ENCODE peak calls at places on chromosomes 13 and 19, in four cellular contexts. S is GM23248, K is keratinocyte, Z is left ventricle myocardium inferior. C is an unnamed sample.

GRCh38 chr19:40742477-40742876 is 7.8 kb downstream of the ACTMAP start:
- DNase-seq in K (no peak), Z (no peak), S (no peak), C (no peak)

GRCh38 chr13:41995946-41996345 is 35.0 kb upstream of the VWA8 start:
- DNase-seq in K (no peak), S (peak; percentile 64), Z (no peak), C (no peak)

GRCh38 chr19:28505933-28506332 is 707.0 kb downstream of the UQCRFS1 start:
- DNase-seq in K (no peak), Z (no peak), S (no peak), C (no peak)

GRCh38 chr19:7328647-7329046 is 20.1 kb upstream of the ARHGEF18 start:
- DNase-seq in Z (no peak), K (no peak), S (no peak), C (no peak)

GRCh38 chr13:78979349-78979748 is 320.4 kb upstream of the OBI1 start:
- DNase-seq in Z (no peak), S (no peak), K (no peak), C (no peak)

GRCh38 chr19:55165952-55166529 is 372 bp downstream of the DNAAF3 start:
- DNase-seq in Z (peak; percentile 47), S (peak; percentile 87), K (no peak), C (no peak)

GRCh38 chr13:27353653-27354052 is 70.8 kb upstream of the GTF3A start:
- DNase-seq in K (no peak), S (no peak), Z (no peak), C (no peak)

GRCh38 chr19:3324405-3324856 is 42.0 kb upstream of the NFIC start:
- DNase-seq in Z (peak; percentile 53), K (no peak), S (no peak), C (peak; percentile 65)

GRCh38 chr13:74026753-74027152 is 107.5 kb downstream of the KLF12 start:
- DNase-seq in K (no peak), S (no peak), Z (no peak), C (no peak)

GRCh38 chr13:46926856-46927625 is 30.2 kb upstream of the HTR2A start:
- DNase-seq in S (peak; percentile 75), K (no peak), Z (no peak), C (no peak)

GRCh38 chr19:27777726-27778125 is 1435.2 kb downstream of the UQCRFS1 start:
- DNase-seq in K (no peak), Z (no peak), S (no peak), C (no peak)

GRCh38 chr19:30879225-30879624 is 470.0 kb downstream of the TSHZ3 start:
- DNase-seq in Z (no peak), K (no peak), S (no peak), C (no peak)

GRCh38 chr19:56120371-56121179 is 520 bp downstream of the ZNF787 start:
- DNase-seq in S (peak; percentile 89), Z (peak; percentile 83), K (no peak), C (peak; percentile 80)

GRCh38 chr19:52691737-52692136 is 43.1 kb downstream of the ZNF611 start:
- DNase-seq in Z (no peak), K (no peak), S (no peak), C (no peak)

GRCh38 chr19:35975608-35976214 is 19.3 kb upstream of the SDHAF1 start:
- DNase-seq in Z (no peak), K (no peak), S (peak; percentile 56), C (no peak)

GRCh38 chr19:54937926-54938325 is 9.4 kb downstream of the NLRP7 start:
- DNase-seq in K (no peak), S (no peak), Z (no peak), C (no peak)

GRCh38 chr19:49605605-49606004 is 14.6 kb downstream of the PRR12 start:
- DNase-seq in Z (no peak), K (no peak), S (no peak), C (no peak)

GRCh38 chr19:13717194-13717643 is 47.1 kb upstream of the MRI1 start:
- DNase-seq in S (no peak), K (no peak), Z (no peak), C (no peak)

GRCh38 chr13:102707465-102707864 is 12.6 kb upstream of the METTL21C start:
- DNase-seq in K (peak; percentile 90), Z (no peak), S (peak; percentile 85), C (no peak)

GRCh38 chr19:52922841-52923781 is at the start of gene ZNF888:
- DNase-seq in Z (peak; percentile 89), S (peak; percentile 94), K (peak; percentile 28), C (peak; percentile 90)

GRCh38 chr13:101556676-101557121 is 104.2 kb downstream of the ITGBL1 start:
- DNase-seq in K (no peak), Z (no peak), S (peak; percentile 92), C (no peak)

GRCh38 chr13:101490400-101491015 is 38.0 kb downstream of the ITGBL1 start:
- DNase-seq in K (no peak), S (peak; percentile 57), Z (no peak), C (no peak)

GRCh38 chr13:29527916-29528315 is 67.6 kb downstream of the SLC7A1 start:
- DNase-seq in Z (no peak), K (no peak), S (no peak), C (no peak)

GRCh38 chr13:32086791-32087441 is 55.3 kb downstream of the FRY start:
- DNase-seq in S (peak; percentile 7), K (no peak), Z (no peak), C (no peak)

GRCh38 chr13:67238277-67238859 is 8.2 kb upstream of the PCDH9 start:
- DNase-seq in S (peak; percentile 30), Z (no peak), K (no peak), C (no peak)

GRCh38 chr13:103883152-103883551 is 816.9 kb upstream of the SLC10A2 start:
- DNase-seq in S (peak; percentile 92), Z (peak; percentile 80), K (no peak), C (peak; percentile 53)

GRCh38 chr13:108572782-108573211 is 56.6 kb upstream of the MYO16 start:
- DNase-seq in S (no peak), Z (no peak), K (no peak), C (no peak)

GRCh38 chr13:34867590-34867989 is 74.5 kb upstream of the NBEA start:
- DNase-seq in Z (no peak), K (no peak), S (peak; percentile 41), C (no peak)

GRCh38 chr13:108812165-108812564 is 182.8 kb downstream of the MYO16 start:
- DNase-seq in Z (no peak), S (no peak), K (no peak), C (no peak)

GRCh38 chr19:17790059-17790780 is 4.7 kb upstream of the B3GNT3 start:
- DNase-seq in Z (no peak), K (no peak), S (no peak), C (no peak)

GRCh38 chr19:17091758-17092333 is 16.3 kb downstream of the MYO9B start:
- DNase-seq in K (no peak), S (no peak), Z (peak; percentile 57), C (no peak)

GRCh38 chr19:27833031-27833430 is 1379.9 kb downstream of the UQCRFS1 start:
- DNase-seq in K (peak; percentile 5), Z (no peak), S (peak; percentile 3), C (no peak)

GRCh38 chr13:38898481-38898880 is 92.2 kb downstream of the STOML3 start:
- DNase-seq in Z (no peak), K (no peak), S (no peak), C (no peak)

GRCh38 chr13:71360041-71360440 is 507.0 kb downstream of the DACH1 start:
- DNase-seq in S (no peak), Z (no peak), K (no peak), C (no peak)

GRCh38 chr19:11187409-11187808 is 9.9 kb downstream of the KANK2 start:
- DNase-seq in K (no peak), S (no peak), Z (no peak), C (no peak)

GRCh38 chr19:11191273-11191755 is 6.0 kb downstream of the KANK2 start:
- DNase-seq in K (no peak), Z (peak; percentile 83), S (peak; percentile 74), C (peak; percentile 45)

GRCh38 chr19:11192957-11193939 is 4.1 kb downstream of the KANK2 start:
- DNase-seq in K (no peak), S (no peak), Z (no peak), C (peak; percentile 37)

GRCh38 chr19:11191934-11192333 is 5.4 kb downstream of the KANK2 start:
- DNase-seq in Z (no peak), K (no peak), S (no peak), C (no peak)

DNA sequence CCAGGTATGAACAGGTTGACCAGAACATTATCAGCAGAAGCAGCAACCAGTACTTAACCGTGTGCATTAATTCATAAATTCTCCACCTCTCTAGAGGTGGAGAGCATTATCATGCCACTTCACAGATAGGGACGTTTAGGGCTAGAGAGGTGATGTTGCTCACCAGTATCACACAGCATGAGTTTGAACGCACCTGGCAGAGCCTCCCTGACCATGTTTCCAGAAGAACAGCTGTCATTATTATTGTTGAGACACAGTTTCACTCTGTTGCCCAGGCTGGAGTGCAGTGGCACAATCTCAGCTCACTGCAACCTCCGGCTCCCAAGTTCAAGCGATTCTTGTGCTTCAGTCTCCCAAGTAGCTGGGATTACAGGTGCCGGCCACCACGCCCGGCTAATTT is 6.8 kb downstream of the KANK2 start:
- DNase-seq in Z (no peak), S (no peak), K (no peak), C (no peak)
- H3K4me1 ChIP-seq in Z (peaks cover 100% of the 10 kb centered on the region), S (peaks cover 15% of the 10 kb centered on the region), K (peaks cover 5% of the 10 kb centered on the region), C (peaks cover 31% of the 10 kb centered on the region)

GRCh38 chr19:57633832-57634131 is 814 bp downstream of the ZNF211 start:
- DNase-seq in K (no peak), Z (no peak), S (no peak), C (no peak)

GRCh38 chr19:57637379-57637778 is 4.4 kb downstream of the ZNF211 start:
- DNase-seq in Z (no peak), S (no peak), K (no peak), C (no peak)

GRCh38 chr19:57632987-57633831 is at the start of gene ZNF211:
- DNase-seq in K (no peak), Z (peak; percentile 94), S (peak; percentile 98), C (peak; percentile 93)
- H3K4me1 ChIP-seq in K (peaks cover 5% of the 10 kb centered on the region), Z (peaks cover 25% of the 10 kb centered on the region), S (peaks cover 6% of the 10 kb centered on the region), C (no peaks in the 10 kb centered on the region)

GRCh38 chr19:19259741-19260140 is 13.4 kb downstream of the TM6SF2 start:
- DNase-seq in K (no peak), S (peak; percentile 34), Z (no peak), C (no peak)

GRCh38 chr19:19257836-19258588 is 15.1 kb downstream of the TM6SF2 start:
- DNase-seq in S (no peak), Z (no peak), K (no peak), C (no peak)

GRCh38 chr19:19258589-19259338 is 14.3 kb downstream of the TM6SF2 start:
- DNase-seq in Z (no peak), S (no peak), K (no peak), C (no peak)

GRCh38 chr19:19257137-19257536 is 16.0 kb downstream of the TM6SF2 start:
- DNase-seq in K (no peak), S (no peak), Z (no peak), C (no peak)

GRCh38 chr19:19256072-19256969 is 16.8 kb downstream of the TM6SF2 start:
- DNase-seq in K (no peak), Z (no peak), S (no peak), C (no peak)
- H3K4me1 ChIP-seq in K (no peaks in the 10 kb centered on the region), Z (peaks cover 2% of the 10 kb centered on the region), S (no peaks in the 10 kb centered on the region), C (peaks cover 2% of the 10 kb centered on the region)

GRCh38 chr19:37931941-37932655 is 25.1 kb downstream of the SIPA1L3 start:
- DNase-seq in Z (peak; percentile 32), S (peak; percentile 76), K (peak; percentile 93), C (peak; percentile 19)

GRCh38 chr19:37932985-37933953 is 26.3 kb downstream of the SIPA1L3 start:
- DNase-seq in K (no peak), Z (peak; percentile 16), S (peak; percentile 50), C (no peak)

GRCh38 chr19:37929512-37929911 is 22.5 kb downstream of the SIPA1L3 start:
- DNase-seq in K (no peak), Z (no peak), S (no peak), C (no peak)

GRCh38 chr19:37928527-37929286 is 21.7 kb downstream of the SIPA1L3 start:
- DNase-seq in S (no peak), K (no peak), Z (no peak), C (no peak)

GRCh38 chr19:37930416-37930815 is 23.4 kb downstream of the SIPA1L3 start:
- DNase-seq in S (peak; percentile 27), K (no peak), Z (no peak), C (no peak)
- H3K4me1 ChIP-seq in S (peaks cover 15% of the 10 kb centered on the region), K (peaks cover 36% of the 10 kb centered on the region), Z (peaks cover 37% of the 10 kb centered on the region), C (peaks cover 3% of the 10 kb centered on the region)